ENCODE peak calls at places on chromosomes 6 and 20, in six cellular contexts. X, U, L, Z, Q and P are unnamed samples.

GRCh38 chr6:37456816-37457560 is 24.0 kb downstream of the CMTR1 start:
- DNase-seq in X (no peak), U (no peak), L (peak), Z (no peak), Q (no peak), P (no peak)

GRCh38 chr20:13302647-13303425 is 81.8 kb downstream of the ISM1 start:
- DNase-seq in X (peak), U (peak), L (peak), Z (peak), Q (peak), P (peak)

GRCh38 chr6:130781557-130781956 is 45.6 kb upstream of the SMLR1 start:
- DNase-seq in X (no peak), U (peak), L (no peak), Z (no peak), Q (no peak), P (no peak)

GRCh38 chr6:33298773-33299236 is at the start of gene RGL2:
- DNase-seq in X (no peak), U (peak), L (peak), Z (peak), Q (peak), P (peak)

GRCh38 chr20:7693761-7694160 is 246.5 kb downstream of the HAO1 start:
- DNase-seq in X (no peak), U (no peak), L (no peak), Z (no peak), Q (no peak), P (no peak)

GRCh38 chr20:15889073-15889923 is 684.0 kb downstream of the KIF16B start:
- DNase-seq in X (no peak), U (no peak), L (no peak), Z (peak), Q (no peak), P (no peak)

GRCh38 chr20:46406986-46407670 is 713 bp upstream of the ELMO2 start:
- DNase-seq in X (no peak), U (peak), L (peak), Z (peak), Q (peak), P (peak)

GRCh38 chr20:19976595-19977372 is 40.4 kb upstream of the NAA20 start:
- DNase-seq in X (peak), U (no peak), L (peak), Z (peak), Q (peak), P (no peak)

GRCh38 chr6:158290659-158291058 is 21.6 kb upstream of the TULP4 start:
- DNase-seq in X (no peak), U (peak), L (no peak), Z (no peak), Q (no peak), P (peak)

GRCh38 chr6:113634352-113635163 is 222.6 kb upstream of the MARCKS start:
- DNase-seq in X (no peak), U (no peak), L (peak), Z (no peak), Q (no peak), P (peak)

GRCh38 chr20:25285091-25285647 is 37.3 kb downstream of the PYGB start:
- DNase-seq in X (no peak), U (no peak), L (no peak), Z (no peak), Q (no peak), P (no peak)

GRCh38 chr6:41939848-41940758 is 1.5 kb downstream of the CCND3 start:
- DNase-seq in X (no peak), U (peak), L (peak), Z (peak), Q (peak), P (no peak)

GRCh38 chr20:54466112-54466511 is 9.3 kb upstream of the DOK5 start:
- DNase-seq in X (no peak), U (no peak), L (no peak), Z (no peak), Q (no peak), P (no peak)

GRCh38 chr6:42702200-42702599 is 20.2 kb downstream of the PRPH2 start:
- DNase-seq in X (no peak), U (peak), L (peak), Z (no peak), Q (no peak), P (no peak)

GRCh38 chr6:31620586-31621319 is at the start of gene PRRC2A:
- DNase-seq in X (peak), U (peak), L (no peak), Z (peak), Q (peak), P (peak)

GRCh38 chr20:51732454-51732791 is 35.8 kb downstream of the ATP9A start:
- DNase-seq in X (no peak), U (peak), L (no peak), Z (peak), Q (no peak), P (no peak)

GRCh38 chr6:26268659-26269402 is 96.2 kb upstream of the BTN3A2 start:
- DNase-seq in X (no peak), U (peak), L (peak), Z (peak), Q (peak), P (no peak)

GRCh38 chr20:52031574-52032303 is 159.8 kb downstream of the ZFP64 start:
- DNase-seq in X (no peak), U (peak), L (no peak), Z (peak), Q (no peak), P (no peak)

GRCh38 chr20:1664911-1665310 is 7.3 kb upstream of the SIRPG start:
- DNase-seq in X (no peak), U (peak), L (no peak), Z (no peak), Q (no peak), P (peak)

GRCh38 chr6:166583230-166583629 is 3.2 kb downstream of the RAMACL start:
- DNase-seq in X (no peak), U (no peak), L (no peak), Z (no peak), Q (no peak), P (no peak)

GRCh38 chr6:134315974-134316391 is 1.9 kb downstream of the SGK1 start:
- DNase-seq in X (no peak), U (peak), L (no peak), Z (no peak), Q (no peak), P (no peak)

GRCh38 chr6:108565893-108566292 is 5.2 kb downstream of the FOXO3 start:
- DNase-seq in X (no peak), U (no peak), L (peak), Z (no peak), Q (no peak), P (peak)

GRCh38 chr6:167988945-167989841 is 8.3 kb upstream of the KIF25 start:
- DNase-seq in X (no peak), U (no peak), L (no peak), Z (no peak), Q (no peak), P (no peak)

GRCh38 chr20:62737271-62737761 is 28.7 kb downstream of the NTSR1 start:
- DNase-seq in X (no peak), U (no peak), L (no peak), Z (no peak), Q (no peak), P (no peak)

GRCh38 chr6:39301606-39302005 is 12.6 kb downstream of the KCNK17 start:
- DNase-seq in X (peak), U (peak), L (no peak), Z (no peak), Q (no peak), P (no peak)

GRCh38 chr6:106684011-106684410 is 54.6 kb downstream of the QRSL1 start:
- DNase-seq in X (no peak), U (no peak), L (no peak), Z (no peak), Q (no peak), P (no peak)

DNA sequence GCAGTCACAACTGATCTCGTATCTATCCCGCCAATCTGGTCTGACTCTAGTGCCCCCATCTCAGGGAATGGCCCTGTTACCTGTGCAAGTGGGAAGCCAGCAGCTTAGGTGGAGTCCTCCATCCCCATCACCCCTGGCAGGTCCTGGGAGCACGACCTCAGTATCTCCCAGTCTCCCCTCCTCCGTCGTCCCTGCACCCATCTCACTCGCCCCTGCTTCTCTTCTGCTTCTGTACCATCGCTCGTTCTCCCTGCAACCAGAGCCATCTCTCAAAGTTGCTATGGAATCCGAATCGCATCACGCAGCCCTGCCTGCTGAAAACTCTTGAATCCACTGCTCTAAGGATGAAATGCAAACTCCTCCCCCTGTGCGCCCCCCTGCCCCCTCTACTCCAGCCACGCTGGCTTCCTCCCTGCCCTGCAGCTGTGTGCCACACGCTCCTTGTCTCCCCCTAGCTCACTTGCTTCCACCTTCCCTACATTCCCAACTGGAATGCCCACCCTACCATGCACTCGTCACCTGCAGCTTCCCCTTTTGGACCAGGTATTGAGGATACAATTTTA is 64.0 kb upstream of the PTGIS start:
- DNase-seq in X (no peak), U (no peak), L (no peak), Z (no peak), Q (no peak), P (no peak)
- TF ChIP-seq CTCF in X (no peak), U (no peak), L (no peak), Z (no peak), Q (no peak), P (no peak)

DNA sequence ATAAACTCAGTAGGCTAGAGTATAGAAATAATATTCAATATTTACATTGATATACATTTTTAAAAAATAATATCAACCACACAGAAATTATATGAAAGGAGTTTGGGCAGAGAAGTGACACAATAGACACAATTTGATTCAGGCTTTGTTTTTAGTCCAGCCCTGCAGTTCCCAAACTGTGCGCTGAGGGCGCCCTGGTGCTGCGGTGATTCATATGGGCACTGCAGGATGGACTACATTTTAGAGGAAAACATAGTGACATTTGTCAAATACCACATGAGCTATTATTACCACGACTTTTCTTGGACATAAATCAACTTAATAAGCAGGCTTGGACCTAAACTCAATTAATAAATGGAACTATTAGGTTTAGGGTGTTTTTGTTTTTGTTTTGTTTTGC is 364.3 kb upstream of the ID4 start:
- DNase-seq in X (no peak), U (peak), L (peak), Z (no peak), Q (peak), P (no peak)
- TF ChIP-seq CTCF in X (peak), U (no peak), L (peak), Z (peak), Q (peak), P (no peak)

DNA sequence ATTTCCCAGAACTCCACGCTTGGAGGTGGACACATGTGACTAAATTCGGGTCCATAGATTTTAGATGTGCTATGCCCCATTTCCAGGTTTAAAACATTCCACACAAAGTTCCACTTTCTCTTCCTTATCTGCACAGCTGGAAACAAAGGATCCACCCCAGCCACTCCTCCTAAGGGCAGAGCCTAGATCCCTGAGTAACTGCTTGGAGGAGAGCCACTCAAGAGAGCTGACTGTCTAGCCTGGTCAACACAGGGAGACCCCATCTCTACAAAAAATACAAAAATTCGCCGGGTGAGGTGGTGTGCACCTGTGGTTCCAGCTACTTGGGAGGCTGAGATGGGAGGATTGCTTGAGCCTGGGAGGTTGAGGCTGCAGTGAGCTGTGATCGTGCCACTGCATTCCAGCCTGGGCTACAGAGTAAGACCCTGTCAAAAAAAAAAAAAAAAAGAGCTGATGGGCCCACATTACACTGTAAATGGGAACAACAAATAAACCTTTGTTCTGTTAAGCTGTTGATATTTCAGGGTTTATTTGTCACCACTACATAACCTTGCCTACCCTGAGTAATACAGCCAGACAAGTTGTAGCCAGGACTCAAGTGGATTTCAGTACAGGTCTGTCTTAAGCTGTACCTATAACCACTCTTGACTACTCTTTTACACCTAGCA is 25.8 kb upstream of the SNRPC start:
- DNase-seq in X (no peak), U (no peak), L (no peak), Z (no peak), Q (no peak), P (no peak)
- TF ChIP-seq CTCF in X (no peak), U (no peak), L (no peak), Z (no peak), Q (no peak), P (no peak)

DNA sequence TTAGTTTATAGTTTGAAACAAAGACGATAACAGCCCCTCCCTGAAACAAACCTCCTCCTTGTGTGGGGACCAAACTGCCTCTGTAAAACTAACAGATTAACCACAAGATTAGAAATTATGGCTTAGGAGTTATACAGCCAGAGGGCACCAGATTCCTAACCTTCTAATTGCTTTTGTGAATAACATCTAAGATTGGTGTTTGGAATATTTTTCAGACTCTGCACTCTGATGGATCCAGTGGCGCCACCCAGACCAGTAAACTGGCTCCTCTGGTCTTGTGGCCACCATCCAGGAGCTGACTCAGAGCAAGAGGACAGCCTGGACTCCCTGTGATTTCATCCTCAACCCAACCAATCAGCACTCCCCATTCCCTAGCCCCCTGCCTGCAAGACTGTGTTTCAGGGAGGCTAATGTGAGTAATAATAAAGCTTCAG is 58.3 kb upstream of the SLC22A16 start:
- DNase-seq in X (no peak), U (no peak), L (peak), Z (no peak), Q (peak), P (no peak)
- TF ChIP-seq CTCF in X (no peak), U (no peak), L (no peak), Z (no peak), Q (no peak), P (no peak)